ENCODE peak calls at places on chromosomes 12 and 14, in seven cellular contexts. C is CD8-positive, alpha-beta T cell; R is GM12865; S is colonic mucosa; W is brain microvascular endothelial cell; J is thoracic aorta; I is HFF-Myc. Y is an unnamed sample.

GRCh38 chr12:95351745-95352144 is 122.2 kb upstream of the METAP2 start:
- DNase-seq in C (no peak), J (no peak), R (no peak), S (no peak), W (no peak), I (no peak), Y (no peak)

GRCh38 chr12:67501362-67501761 is 147.2 kb upstream of the DYRK2 start:
- DNase-seq in I (no peak), J (no peak), C (no peak), R (no peak), S (no peak), W (no peak), Y (no peak)

GRCh38 chr12:129520736-129521135 is 383.1 kb downstream of the TMEM132D start:
- DNase-seq in C (no peak), W (peak), I (no peak), R (no peak), J (no peak), S (no peak), Y (no peak)

GRCh38 chr12:3996322-3996721 is 123.1 kb upstream of the PARP11 start:
- DNase-seq in J (no peak), C (no peak), S (no peak), I (no peak), W (no peak), R (no peak), Y (no peak)

GRCh38 chr14:63249112-63249511 is 44.9 kb downstream of the RHOJ start:
- DNase-seq in W (no peak), I (no peak), S (no peak), J (peak), C (no peak), R (no peak), Y (no peak)

GRCh38 chr14:78897443-78897842 is 727.3 kb downstream of the NRXN3 start:
- DNase-seq in S (no peak), W (no peak), R (no peak), J (no peak), C (no peak), I (no peak), Y (no peak)

GRCh38 chr12:11565752-11566151 is 83.7 kb upstream of the ETV6 start:
- DNase-seq in I (no peak), R (peak), W (no peak), C (no peak), J (no peak), S (no peak), Y (no peak)

GRCh38 chr14:54787263-54787662 is 115.4 kb downstream of the GCH1 start:
- DNase-seq in S (no peak), C (no peak), R (no peak), W (no peak), J (no peak), I (no peak), Y (no peak)

GRCh38 chr12:122368361-122369073 is 54.0 kb downstream of the CLIP1 start:
- DNase-seq in J (no peak), R (no peak), W (peak), S (peak), C (no peak), I (peak), Y (no peak)

GRCh38 chr14:102390064-102390463 is 27.3 kb downstream of the TECPR2 start:
- DNase-seq in J (no peak), R (no peak), W (no peak), C (no peak), S (no peak), I (no peak), Y (no peak)

GRCh38 chr14:104782086-104782822 is 13.3 kb downstream of the AKT1 start:
- DNase-seq in R (no peak), J (no peak), C (no peak), W (no peak), I (no peak), S (no peak), Y (no peak)

GRCh38 chr12:98646165-98646764 is 1.2 kb downstream of the APAF1 start:
- DNase-seq in C (no peak), S (no peak), W (no peak), R (peak), I (no peak), J (no peak), Y (no peak)
- TF ChIP-seq CTCF in C (no peak), S (no peak), W (peak), R (no peak), I (no peak), J (no peak), Y (no peak)

DNA sequence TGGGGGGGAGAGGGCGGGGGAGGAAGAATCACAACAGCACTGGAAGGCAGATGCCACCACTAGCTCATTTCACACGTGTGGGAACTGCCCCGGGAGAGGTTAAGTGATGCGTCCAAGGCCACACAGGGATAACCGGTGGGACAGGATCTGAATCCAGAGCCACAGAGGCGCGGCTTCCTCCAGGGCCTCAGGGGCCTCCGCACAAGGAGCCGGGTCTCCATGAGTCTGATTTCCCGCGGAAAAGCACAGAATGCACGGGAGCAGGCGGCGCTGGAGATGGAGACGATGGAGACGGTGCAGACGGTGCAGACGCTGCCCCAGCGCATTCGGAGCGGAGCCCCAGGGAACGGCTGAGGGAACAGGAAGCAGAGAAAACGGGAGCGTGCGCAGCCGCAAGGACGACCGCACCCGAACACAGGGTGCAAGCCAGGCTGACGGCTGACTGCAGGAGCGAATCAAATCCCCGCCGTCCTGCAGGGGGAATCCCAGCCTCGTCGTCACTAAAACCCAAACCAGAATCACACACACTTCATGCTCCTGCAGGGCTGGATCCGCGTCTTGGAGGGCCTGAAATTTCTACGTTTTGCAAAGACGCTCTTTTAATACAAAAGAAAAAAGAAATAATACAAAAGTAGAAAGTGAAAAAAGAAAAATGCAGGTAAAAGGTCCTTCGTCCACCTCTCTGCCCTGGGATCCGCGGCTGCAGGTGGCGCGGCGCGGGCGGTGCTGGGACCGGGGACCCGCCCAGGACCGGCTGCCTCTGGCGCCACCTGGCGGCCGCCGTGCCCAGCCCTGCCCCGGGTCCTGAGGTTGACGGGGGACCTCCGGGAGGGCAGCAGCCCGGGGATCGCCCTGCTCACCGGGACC is 20.4 kb downstream of the STX2 start:
- DNase-seq in W (no peak), R (peak), I (no peak), S (peak), J (no peak), C (peak), Y (peak)
- TF ChIP-seq CTCF in W (peak), R (peak), I (peak), S (peak), J (peak), C (peak), Y (peak)

GRCh38 chr14:42673963-42674362 is 1067.3 kb downstream of the LRFN5 start:
- DNase-seq in I (no peak), S (no peak), J (no peak), R (no peak), W (no peak), C (no peak), Y (no peak)
- TF ChIP-seq CTCF in I (no peak), S (no peak), J (no peak), R (no peak), W (no peak), C (no peak), Y (no peak)

GRCh38 chr12:22803725-22804124 is 178.8 kb downstream of the ETNK1 start:
- DNase-seq in W (no peak), I (no peak), J (no peak), S (no peak), R (no peak), C (no peak), Y (no peak)
- TF ChIP-seq CTCF in W (peak), I (no peak), J (no peak), S (no peak), R (no peak), C (no peak), Y (no peak)

DNA sequence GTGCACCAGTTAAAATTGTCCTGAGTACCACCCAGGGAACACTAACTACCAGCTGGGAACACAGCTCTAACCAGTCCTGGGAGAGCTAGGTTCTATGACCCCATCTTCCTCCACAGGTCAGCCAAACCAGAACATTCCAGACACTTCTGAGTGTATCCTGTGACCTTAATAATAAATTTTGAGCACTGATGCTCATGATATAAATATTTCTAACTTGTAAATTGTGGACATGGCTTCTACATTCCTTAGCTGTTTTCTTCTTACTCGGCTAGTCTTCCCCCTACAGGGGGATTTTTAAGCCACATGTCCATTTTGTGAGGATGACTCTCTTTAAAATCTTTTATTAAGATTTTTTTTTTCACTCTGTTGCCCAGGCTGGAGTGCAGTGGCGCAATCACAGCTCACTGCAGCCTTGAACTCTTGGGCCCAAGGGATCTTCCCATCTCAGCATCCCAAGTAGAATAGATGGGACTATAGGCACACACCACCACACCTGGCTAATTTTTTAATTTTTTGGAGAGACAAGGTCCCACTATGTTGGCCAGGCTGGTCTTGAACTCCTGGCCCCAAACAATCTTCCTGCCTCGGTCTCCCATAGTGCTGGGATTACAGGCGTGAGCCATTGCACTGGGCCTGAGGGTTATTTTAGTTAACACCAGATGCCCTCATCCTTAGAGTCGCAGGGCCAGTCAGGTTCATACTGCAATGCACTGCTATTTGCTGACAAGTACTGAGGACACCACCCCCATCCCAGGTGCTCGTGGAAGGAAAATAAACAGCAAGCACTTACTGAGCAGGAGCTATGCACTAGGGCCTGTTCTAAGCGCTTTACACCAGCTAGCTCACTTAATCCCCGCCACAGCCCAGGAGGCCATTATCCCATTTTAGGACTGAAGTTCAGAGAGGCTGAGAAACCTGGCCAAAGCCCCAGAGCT is 142.6 kb upstream of the NCOR2 start:
- DNase-seq in R (no peak), S (no peak), J (no peak), W (no peak), I (no peak), C (no peak), Y (no peak)
- TF ChIP-seq CTCF in R (no peak), S (no peak), J (no peak), W (peak), I (peak), C (no peak), Y (no peak)

GRCh38 chr12:76688627-76689026 is 75.3 kb upstream of the ZDHHC17 start:
- DNase-seq in J (no peak), W (no peak), R (peak), I (no peak), S (no peak), C (no peak), Y (no peak)
- TF ChIP-seq CTCF in J (no peak), W (peak), R (no peak), I (peak), S (no peak), C (peak), Y (no peak)